ENCODE peak calls at places on chromosome 1, in six cellular contexts. L is GM13976, B is endothelial cell, P is thoracic aorta, F is lower leg skin, U is heart right ventricle. D is an unnamed sample.

GRCh38 chr1:107572674-107573205 is 392.2 kb downstream of the VAV3 start:
- DNase-seq in F (peak), L (no peak), B (no peak), U (no peak), P (no peak), D (no peak)

GRCh38 chr1:22343456-22344426 is 107.9 kb upstream of the ZBTB40 start:
- DNase-seq in B (no peak), P (no peak), U (no peak), F (no peak), L (no peak), D (no peak)

GRCh38 chr1:150186789-150187559 is 37.3 kb downstream of the PLEKHO1 start:
- DNase-seq in P (no peak), L (peak), F (no peak), U (peak), B (no peak), D (no peak)

GRCh38 chr1:21397813-21398188 is 42.1 kb upstream of the NBPF3 start:
- DNase-seq in P (no peak), F (no peak), B (no peak), L (peak), U (no peak), D (no peak)

GRCh38 chr1:234541281-234541975 is 62.4 kb upstream of the TARBP1 start:
- DNase-seq in P (no peak), L (no peak), U (no peak), B (no peak), F (no peak), D (no peak)

GRCh38 chr1:192907545-192908243 is 98.9 kb downstream of the RGS2 start:
- DNase-seq in U (no peak), F (no peak), B (no peak), P (no peak), L (no peak), D (no peak)

GRCh38 chr1:91842056-91842455 is 43.9 kb downstream of the TGFBR3 start:
- DNase-seq in L (no peak), P (no peak), U (no peak), F (no peak), B (no peak), D (no peak)

GRCh38 chr1:15598436-15598835 is 13.6 kb upstream of the AGMAT start:
- DNase-seq in L (no peak), F (no peak), B (no peak), P (no peak), U (no peak), D (no peak)

GRCh38 chr1:221865808-221866207 is 123.9 kb upstream of the DUSP10 start:
- DNase-seq in P (no peak), U (peak), F (no peak), L (no peak), B (no peak), D (no peak)

GRCh38 chr1:167854184-167854583 is 59.8 kb downstream of the ADCY10 start:
- DNase-seq in U (no peak), F (no peak), B (no peak), P (no peak), L (no peak), D (no peak)

GRCh38 chr1:45304311-45305081 is 22.2 kb upstream of the HPDL start:
- DNase-seq in L (no peak), B (no peak), P (no peak), F (peak), U (peak), D (peak)

GRCh38 chr1:183945432-183946308 is 91.9 kb downstream of the COLGALT2 start:
- DNase-seq in U (no peak), B (no peak), F (no peak), L (no peak), P (no peak), D (no peak)

GRCh38 chr1:111789077-111789476 is 33.4 kb downstream of the DDX20 start:
- DNase-seq in B (no peak), U (no peak), L (no peak), P (no peak), F (no peak), D (peak)

GRCh38 chr1:84103197-84103992 is 40.7 kb upstream of the PRKACB start:
- DNase-seq in L (no peak), P (no peak), B (no peak), U (peak), F (no peak), D (no peak)

GRCh38 chr1:180181048-180181447 is 26.4 kb downstream of the QSOX1 start:
- DNase-seq in B (peak), F (no peak), L (no peak), P (no peak), U (no peak), D (no peak)

GRCh38 chr1:181784039-181784683 is 277.4 kb downstream of the ZNF648 start:
- DNase-seq in L (no peak), P (no peak), B (no peak), F (no peak), U (no peak), D (no peak)

GRCh38 chr1:73980324-73981040 is 217.5 kb downstream of the LRRIQ3 start:
- DNase-seq in U (no peak), L (no peak), P (no peak), B (no peak), F (no peak), D (no peak)

GRCh38 chr1:77392486-77392885 is 110.7 kb downstream of the AK5 start:
- DNase-seq in L (no peak), P (no peak), U (no peak), F (no peak), B (no peak), D (no peak)

GRCh38 chr1:247373721-247374141 is 42.1 kb upstream of the ZNF496 start:
- DNase-seq in F (peak), P (no peak), U (peak), L (peak), B (peak), D (no peak)

GRCh38 chr1:31111290-31111951 is 45.9 kb upstream of the PUM1 start:
- DNase-seq in F (no peak), L (no peak), B (no peak), U (no peak), P (no peak), D (no peak)

GRCh38 chr1:240496356-240496755 is 115.6 kb downstream of the GREM2 start:
- DNase-seq in U (no peak), B (no peak), L (no peak), P (no peak), F (no peak), D (no peak)

GRCh38 chr1:240491156-240491555 is 120.8 kb downstream of the GREM2 start:
- DNase-seq in F (no peak), B (no peak), L (no peak), P (no peak), U (no peak), D (no peak)

GRCh38 chr1:240491796-240492195 is 120.2 kb downstream of the GREM2 start:
- DNase-seq in F (no peak), U (no peak), B (no peak), L (no peak), P (no peak), D (no peak)

GRCh38 chr1:240495652-240496051 is 116.3 kb downstream of the GREM2 start:
- DNase-seq in F (no peak), L (no peak), B (no peak), U (no peak), P (no peak), D (no peak)

DNA sequence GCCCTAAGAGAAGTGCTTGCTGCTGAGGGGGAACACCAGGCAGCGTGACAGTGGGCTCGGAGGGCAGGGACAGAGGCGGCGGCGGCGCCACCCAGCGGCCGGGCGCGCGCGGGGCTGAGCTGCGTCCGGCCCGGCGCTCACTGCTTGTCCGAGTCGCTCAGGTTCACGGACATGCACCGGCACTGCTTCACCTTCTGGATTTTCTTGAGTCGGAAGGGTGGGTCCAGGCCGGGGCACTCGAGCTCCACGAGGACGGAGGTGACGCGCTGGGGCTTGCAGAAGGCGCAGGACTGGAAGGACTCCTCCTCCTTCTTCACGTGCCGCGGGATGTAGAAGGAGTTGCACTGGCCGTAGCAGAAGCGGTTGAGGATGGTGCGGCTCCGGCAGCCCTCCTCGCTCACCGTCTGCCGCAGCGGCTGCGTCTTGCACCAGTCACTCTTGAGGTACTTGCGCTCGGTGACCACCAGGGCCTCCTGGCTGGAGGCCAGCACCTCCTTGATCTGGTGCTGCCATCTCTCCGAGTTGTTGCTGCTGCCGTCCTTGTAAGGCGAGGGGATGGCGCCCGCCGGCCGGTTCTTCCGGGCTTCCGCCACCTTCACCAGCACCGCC is 119.0 kb downstream of the GREM2 start:
- DNase-seq in F (no peak), L (no peak), P (no peak), U (no peak), B (peak), D (no peak)
- TF ChIP-seq CTCF in F (no peak), L (no peak), P (no peak), U (no peak), B (peak), D (peak)

GRCh38 chr1:200837931-200838571 is 34.7 kb upstream of the GPR25 start:
- DNase-seq in F (no peak), U (no peak), P (no peak), L (peak), B (no peak), D (no peak)
- TF ChIP-seq CTCF in F (no peak), U (peak), P (peak), L (peak), B (peak), D (peak)

DNA sequence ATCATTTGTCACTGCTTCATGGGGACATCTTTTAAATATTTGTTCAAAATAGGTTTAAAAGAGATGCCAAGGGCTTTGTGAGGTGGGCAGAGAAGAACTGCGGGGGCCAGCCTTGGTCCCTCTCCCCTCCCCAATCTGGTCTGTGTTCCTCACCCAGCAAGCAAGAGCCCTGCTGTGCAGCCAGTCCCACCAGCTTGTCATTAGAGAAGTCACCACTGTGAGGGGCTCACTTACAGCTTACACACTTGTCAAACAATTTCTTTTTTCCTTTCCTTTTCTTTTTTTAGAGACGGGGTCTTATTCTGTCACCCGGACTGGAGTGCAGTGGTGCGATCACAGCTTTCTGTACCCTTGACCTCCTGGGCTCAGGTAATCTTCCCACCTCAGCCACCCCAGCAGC is 10.3 kb upstream of the CDK18 start:
- DNase-seq in B (no peak), F (no peak), U (no peak), P (no peak), L (no peak), D (no peak)
- TF ChIP-seq CTCF in B (no peak), F (no peak), U (peak), P (no peak), L (no peak), D (no peak)

DNA sequence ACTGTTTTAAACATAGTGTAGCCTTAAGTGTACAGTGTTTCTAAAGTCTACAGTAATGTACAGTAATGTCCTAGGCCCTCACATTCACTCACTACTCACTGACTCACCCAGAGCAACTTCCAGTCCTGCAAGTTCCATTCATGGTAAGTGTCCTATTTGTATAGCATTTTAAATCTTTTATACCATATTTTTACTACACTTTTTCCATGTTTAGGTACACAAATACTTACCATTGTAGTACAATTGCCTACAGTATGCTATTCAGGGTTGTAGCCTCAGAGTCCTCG is 3.6 kb upstream of the S100A10 start:
- DNase-seq in U (no peak), L (no peak), F (no peak), B (no peak), P (no peak), D (no peak)
- TF ChIP-seq CTCF in U (no peak), L (no peak), F (no peak), B (no peak), P (no peak), D (no peak)

GRCh38 chr1:218996362-218996761 is 177.3 kb upstream of the LYPLAL1 start:
- DNase-seq in F (no peak), P (no peak), L (no peak), B (no peak), U (no peak), D (no peak)
- TF ChIP-seq CTCF in F (no peak), P (no peak), L (no peak), B (peak), U (peak), D (no peak)

GRCh38 chr1:109482796-109483638 is 688 bp upstream of the ATXN7L2 start:
- DNase-seq in U (peak), L (peak), B (no peak), F (no peak), P (no peak), D (no peak)
- TF ChIP-seq CTCF in U (peak), L (no peak), B (no peak), F (no peak), P (peak), D (no peak)

DNA sequence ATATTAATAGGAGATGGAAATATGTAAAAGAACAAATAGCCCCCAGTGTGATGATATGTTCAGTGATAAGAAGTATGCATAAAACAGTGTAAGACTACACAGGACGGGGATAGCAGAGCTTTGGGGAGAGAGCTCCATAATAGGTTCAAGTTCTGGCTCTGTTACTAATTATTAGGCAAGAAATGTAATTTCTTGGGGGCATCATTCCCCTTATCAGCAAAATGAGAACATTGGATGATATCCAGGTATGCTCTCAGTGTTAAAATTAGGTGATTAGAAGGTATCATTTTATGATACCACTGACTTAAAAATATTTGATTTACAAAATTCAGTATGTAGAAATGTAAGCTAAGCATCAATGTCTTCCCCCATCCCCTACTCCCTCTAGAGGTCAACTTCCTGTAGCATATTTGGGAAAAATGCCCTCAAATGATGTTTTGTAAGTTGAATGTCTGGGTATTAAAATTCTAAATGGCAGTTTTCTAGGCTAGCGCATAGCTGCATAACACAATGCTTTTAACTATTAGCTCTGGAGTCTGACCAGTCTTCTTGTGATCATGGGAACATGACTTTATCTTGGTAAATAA is 585.7 kb upstream of the CAMK1G start:
- DNase-seq in L (no peak), B (no peak), P (no peak), U (no peak), F (no peak), D (no peak)
- TF ChIP-seq CTCF in L (no peak), B (peak), P (peak), U (no peak), F (no peak), D (peak)

GRCh38 chr1:228471762-228472398 is 15.3 kb upstream of the RNF187 start:
- DNase-seq in F (no peak), U (no peak), L (peak), B (no peak), P (no peak), D (no peak)
- TF ChIP-seq CTCF in F (no peak), U (peak), L (peak), B (peak), P (no peak), D (peak)

D was measured in osteocyte.